ENCODE peak calls at places on chromosomes 13 and 19, in seven cellular contexts. T, F, X, C, S, E and A are unnamed samples.

GRCh38 chr13:47837906-47838305 is 163.2 kb downstream of the SUCLA2 start:
- DNase-seq in F (no peak), T (no peak), E (no peak), S (no peak), X (no peak), C (no peak), A (no peak)

GRCh38 chr19:23318143-23318542 is 67.9 kb upstream of the ZNF724 start:
- DNase-seq in X (no peak), E (no peak), S (no peak), F (no peak), T (peak; percentile 24), C (no peak), A (no peak)

GRCh38 chr19:28596561-28597071 is 616.3 kb downstream of the UQCRFS1 start:
- DNase-seq in T (no peak), F (no peak), E (no peak), S (no peak), C (no peak), X (no peak), A (no peak)

GRCh38 chr13:59490651-59491050 is 673.1 kb downstream of the DIAPH3 start:
- DNase-seq in F (no peak), C (no peak), X (no peak), T (no peak), E (no peak), S (no peak), A (no peak)

GRCh38 chr13:30871713-30872029 is 34.4 kb upstream of the MEDAG start:
- DNase-seq in S (peak; percentile 23), T (no peak), X (no peak), C (no peak), E (no peak), F (no peak), A (no peak)

GRCh38 chr13:114279770-114280169 is 1.6 kb upstream of the UPF3A start:
- DNase-seq in E (no peak), F (no peak), C (no peak), X (no peak), S (no peak), T (peak; percentile 14), A (peak; percentile 16)

GRCh38 chr19:52336976-52337375 is 933 bp downstream of the ZNF610 start:
- DNase-seq in F (no peak), S (peak; percentile 13), E (peak; percentile 26), T (peak; percentile 12), C (peak; percentile 8), X (no peak), A (no peak)

GRCh38 chr19:6599866-6600454 is 9.0 kb upstream of the CD70 start:
- DNase-seq in E (no peak), X (no peak), T (peak; percentile 38), F (no peak), C (no peak), S (no peak), A (no peak)

GRCh38 chr13:34412817-34413365 is 529.2 kb upstream of the NBEA start:
- DNase-seq in X (no peak), S (peak; percentile 51), E (no peak), T (no peak), F (no peak), C (no peak), A (no peak)

GRCh38 chr13:100798739-100799361 is 124.3 kb upstream of the TMTC4 start:
- DNase-seq in S (no peak), X (no peak), F (no peak), C (no peak), T (no peak), E (peak; percentile 35), A (no peak)

GRCh38 chr13:51025245-51025872 is 85.7 kb downstream of the C13orf42 start:
- DNase-seq in T (no peak), X (no peak), E (no peak), F (no peak), C (no peak), S (no peak), A (no peak)

GRCh38 chr13:94344126-94344863 is 135.2 kb downstream of the DCT start:
- DNase-seq in F (no peak), S (no peak), X (no peak), C (no peak), T (no peak), E (no peak), A (no peak)

GRCh38 chr13:99467764-99468163 is 33.5 kb upstream of the TM9SF2 start:
- DNase-seq in C (no peak), X (no peak), F (no peak), S (peak; percentile 46), T (no peak), E (no peak), A (no peak)

GRCh38 chr19:38678891-38679494 is 31.5 kb downstream of the ACTN4 start:
- DNase-seq in F (no peak), E (no peak), T (no peak), C (no peak), S (no peak), X (no peak), A (no peak)

GRCh38 chr13:42807866-42808265 is 26.5 kb downstream of the FAM216B start:
- DNase-seq in C (no peak), S (peak; percentile 59), T (no peak), F (no peak), E (no peak), X (no peak), A (no peak)

GRCh38 chr13:23510979-23511735 is 59.1 kb upstream of the TNFRSF19 start:
- DNase-seq in T (no peak), E (peak; percentile 54), C (peak; percentile 34), X (no peak), F (no peak), S (peak; percentile 59), A (peak; percentile 16)

GRCh38 chr19:49983645-49984229 is 22.8 kb upstream of the SIGLEC11 start:
- DNase-seq in C (peak; percentile 78), S (peak; percentile 55), T (peak; percentile 90), X (peak; percentile 7), F (peak; percentile 32), E (peak; percentile 74), A (peak; percentile 79)

GRCh38 chr19:677201-677600 is 1.0 kb downstream of the FSTL3 start:
- DNase-seq in X (peak; percentile 44), T (no peak), F (peak; percentile 78), S (peak; percentile 83), C (no peak), E (no peak), A (no peak)

GRCh38 chr13:77698211-77699058 is 948 bp downstream of the SLAIN1 start:
- DNase-seq in X (no peak), E (peak; percentile 73), F (peak; percentile 19), S (no peak), T (peak; percentile 66), C (peak; percentile 61), A (peak; percentile 73)

GRCh38 chr19:45152504-45153338 is 8.1 kb downstream of the NKPD1 start:
- DNase-seq in C (peak; percentile 58), E (peak; percentile 85), T (peak; percentile 71), S (peak; percentile 54), F (peak; percentile 49), X (no peak), A (no peak)

GRCh38 chr13:112345826-112346172 is 30.4 kb upstream of the SPACA7 start:
- DNase-seq in T (no peak), F (no peak), E (no peak), S (no peak), X (no peak), C (no peak), A (no peak)

GRCh38 chr13:26480246-26480855 is 77.1 kb upstream of the WASF3 start:
- DNase-seq in T (no peak), F (no peak), E (no peak), C (no peak), S (peak; percentile 21), X (no peak), A (no peak)

GRCh38 chr19:43503501-43504425 is 783 bp downstream of the PHLDB3 start:
- DNase-seq in E (peak; percentile 99), X (peak; percentile 75), C (peak; percentile 98), S (peak; percentile 86), F (peak; percentile 98), T (peak; percentile 100), A (peak; percentile 97)

GRCh38 chr19:43505186-43505456 is 575 bp upstream of the PHLDB3 start:
- DNase-seq in F (no peak), C (no peak), X (no peak), E (no peak), S (no peak), T (no peak), A (no peak)

GRCh38 chr19:43506629-43507028 is 2.1 kb upstream of the PHLDB3 start:
- DNase-seq in F (no peak), T (no peak), C (no peak), X (no peak), S (no peak), E (no peak), A (no peak)

GRCh38 chr19:43505941-43506340 is 1.4 kb upstream of the PHLDB3 start:
- DNase-seq in T (no peak), S (no peak), F (no peak), E (no peak), X (no peak), C (no peak), A (no peak)

GRCh38 chr19:43504426-43505185 is at the start of gene PHLDB3:
- DNase-seq in E (no peak), T (peak; percentile 62), S (no peak), X (no peak), C (peak; percentile 73), F (no peak), A (no peak)
- TF ChIP-seq CTCF in E (no peak), T (no peak), S (no peak), X (no peak), C (no peak), F (no peak), A (peak; percentile 6)

DNA sequence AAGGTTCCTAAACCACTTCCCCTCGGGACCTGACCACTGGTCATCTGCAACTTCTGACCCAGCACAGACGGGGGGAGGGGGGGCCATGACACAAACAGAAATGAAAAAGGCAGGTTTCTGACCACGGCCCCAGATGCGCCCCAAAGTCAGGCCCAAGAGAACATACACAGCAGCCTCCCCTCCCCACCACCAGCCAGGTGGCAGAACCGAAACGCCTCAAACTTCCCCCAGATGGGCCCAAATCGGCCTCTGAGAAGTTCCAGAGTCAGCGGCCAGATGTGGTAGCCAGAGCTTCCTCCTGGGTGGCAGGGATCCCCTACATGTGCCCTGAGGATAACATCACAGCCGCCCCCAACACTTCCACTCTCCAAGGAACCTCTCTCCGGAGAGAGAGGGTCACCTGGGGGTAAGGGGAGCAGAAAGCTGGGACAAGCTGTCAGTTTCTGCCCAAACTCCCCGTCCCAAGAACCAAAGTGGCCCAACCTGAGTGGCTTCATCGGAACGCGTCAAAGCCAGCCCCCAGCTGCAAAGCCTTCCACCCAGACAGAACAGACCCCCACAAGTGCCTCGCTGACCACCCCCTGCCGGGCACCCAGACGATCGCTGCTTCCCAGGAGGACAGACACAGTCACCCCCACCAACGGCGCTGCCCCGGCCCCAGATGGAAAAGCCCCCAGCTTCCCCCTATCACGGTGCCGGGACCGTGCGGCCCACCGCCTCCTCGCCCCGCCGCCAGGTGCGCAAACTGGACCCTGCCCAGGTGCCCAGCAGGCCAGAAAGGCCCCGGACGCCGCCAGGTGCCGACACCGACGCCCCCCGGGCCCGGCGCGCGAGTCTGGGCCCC is 800 bp downstream of the ELL start:
- DNase-seq in F (peak; percentile 41), T (peak; percentile 43), S (no peak), X (no peak), E (peak; percentile 58), C (peak; percentile 75), A (peak; percentile 69)
- TF ChIP-seq CTCF in F (no peak), T (no peak), S (no peak), X (no peak), E (peak; percentile 4), C (no peak), A (no peak)

GRCh38 chr19:41248895-41249294 is 15.3 kb upstream of the HNRNPUL1 start:
- DNase-seq in C (no peak), T (no peak), S (no peak), X (no peak), E (no peak), F (no peak), A (no peak)
- TF ChIP-seq CTCF in C (no peak), T (no peak), S (no peak), X (no peak), E (no peak), F (no peak), A (no peak)

GRCh38 chr19:15631817-15632216 is 8.9 kb upstream of the CYP4F3 start:
- DNase-seq in E (peak; percentile 6), S (no peak), C (peak; percentile 30), X (no peak), F (no peak), T (peak; percentile 9), A (peak; percentile 43)
- TF ChIP-seq CTCF in E (peak; percentile 23), S (peak; percentile 23), C (peak; percentile 36), X (no peak), F (peak; percentile 54), T (peak; percentile 36), A (peak; percentile 60)